ENCODE peak calls at places on chromosomes 7 and 10, in eight cellular contexts. I is stimulated activated CD8-positive, alpha-beta memory T cell treated with anti-CD3 and anti-CD28 coated beads, Interleukin-7, amount 100 ng/mL, for 24 hours; C is EL; S is PC-3; J is stimulated activated CD4-positive, alpha-beta T cell treated with anti-CD3 and anti-CD28 coated beads, Interleukin-15, amount 100 ng/mL, for 1 hour; E is NCI-H345; Z is HFFc6; M is pancreas. R is an unnamed sample.

GRCh38 chr7:141920281-141920680 is 4.1 kb downstream of the OR9A4 start:
- DNase-seq in I (no peak), C (no peak), S (peak), J (no peak), E (no peak), Z (no peak), M (no peak), R (no peak)

GRCh38 chr7:142482899-142483658 is 225.2 kb upstream of the PRSS58 start:
- DNase-seq in I (peak), C (peak), S (peak), J (peak), E (peak), Z (peak), M (no peak), R (no peak)

GRCh38 chr10:74681917-74682627 is 144.3 kb upstream of the KAT6B start:
- DNase-seq in I (no peak), C (no peak), S (no peak), J (no peak), E (no peak), Z (no peak), M (no peak), R (no peak)

GRCh38 chr7:106065560-106066500 is 46.3 kb downstream of the SYPL1 start:
- DNase-seq in I (no peak), C (no peak), S (peak), J (no peak), E (no peak), Z (no peak), M (no peak), R (no peak)

GRCh38 chr10:133421336-133422222 is 2.8 kb downstream of the SPRN start:
- DNase-seq in I (no peak), C (no peak), S (no peak), J (no peak), E (no peak), Z (no peak), M (no peak), R (no peak)

GRCh38 chr10:50540069-50540825 is 83.5 kb downstream of the SGMS1 start:
- DNase-seq in I (no peak), C (no peak), S (peak), J (no peak), E (no peak), Z (no peak), M (no peak), R (no peak)

GRCh38 chr7:49597805-49598204 is 175.6 kb upstream of the VWC2 start:
- DNase-seq in I (no peak), C (no peak), S (no peak), J (no peak), E (no peak), Z (no peak), M (no peak), R (no peak)

GRCh38 chr10:61138728-61139127 is 194.7 kb upstream of the RHOBTB1 start:
- DNase-seq in I (no peak), C (no peak), S (no peak), J (no peak), E (no peak), Z (no peak), M (no peak), R (no peak)

GRCh38 chr7:8249121-8249520 is 12.8 kb downstream of the ICA1 start:
- DNase-seq in I (no peak), C (no peak), S (no peak), J (no peak), E (no peak), Z (no peak), M (no peak), R (no peak)

R was measured in esophagus squamous epithelium.